ENCODE peak calls at places on chromosomes 4 and X, in four cellular contexts. One of them, this sample, is unnamed. For H3K4me1, the result is how much of the 10 kb centered on the place peaks cover.

GRCh38 chrX:78839711-78840110 is 92.2 kb downstream of the LPAR4 start:
- DNase-seq in cardiac muscle cell: no peak
- DNase-seq in hepatocyte: no peak
- DNase-seq in heart left ventricle: no peak
- DNase-seq in this sample: no peak

GRCh38 chr4:100269446-100269845 is 79.2 kb upstream of the DDIT4L start:
- DNase-seq in cardiac muscle cell: no peak
- DNase-seq in hepatocyte: no peak
- DNase-seq in heart left ventricle: no peak
- DNase-seq in this sample: no peak

GRCh38 chr4:109440948-109441347 is 7.3 kb downstream of the SEC24B start:
- DNase-seq in cardiac muscle cell: no peak
- DNase-seq in hepatocyte: no peak
- DNase-seq in heart left ventricle: no peak
- DNase-seq in this sample: no peak

GRCh38 chr4:17447675-17448298 is 64.1 kb downstream of the QDPR start:
- DNase-seq in cardiac muscle cell: peak
- DNase-seq in hepatocyte: peak
- DNase-seq in heart left ventricle: no peak
- DNase-seq in this sample: no peak

GRCh38 chr4:3041192-3042142 is 32.9 kb downstream of the HTT-AS start:
- DNase-seq in cardiac muscle cell: no peak
- DNase-seq in hepatocyte: no peak
- DNase-seq in heart left ventricle: peak
- DNase-seq in this sample: peak

GRCh38 chr4:108360857-108361820 is 192.4 kb upstream of the LEF1 start:
- DNase-seq in cardiac muscle cell: peak
- DNase-seq in hepatocyte: peak
- DNase-seq in heart left ventricle: no peak
- DNase-seq in this sample: no peak

GRCh38 chr4:74840931-74841330 is 46.6 kb upstream of the BTC start:
- DNase-seq in cardiac muscle cell: no peak
- DNase-seq in hepatocyte: no peak
- DNase-seq in heart left ventricle: no peak
- DNase-seq in this sample: no peak

GRCh38 chr4:22478426-22478825 is 37.4 kb downstream of the ADGRA3 start:
- DNase-seq in cardiac muscle cell: no peak
- DNase-seq in hepatocyte: no peak
- DNase-seq in heart left ventricle: no peak
- DNase-seq in this sample: no peak

GRCh38 chrX:21606037-21606436 is 52.1 kb downstream of the KLHL34 start:
- DNase-seq in cardiac muscle cell: no peak
- DNase-seq in hepatocyte: no peak
- DNase-seq in heart left ventricle: no peak
- DNase-seq in this sample: no peak

GRCh38 chrX:3526084-3526483 is 179.6 kb upstream of the MXRA5 start:
- DNase-seq in cardiac muscle cell: no peak
- DNase-seq in hepatocyte: no peak
- DNase-seq in heart left ventricle: no peak
- DNase-seq in this sample: peak

GRCh38 chr4:150510176-150510875 is 71.6 kb upstream of the MAB21L2 start:
- DNase-seq in cardiac muscle cell: no peak
- DNase-seq in hepatocyte: no peak
- DNase-seq in heart left ventricle: no peak
- DNase-seq in this sample: no peak

GRCh38 chr4:169116270-169116901 is 106.3 kb upstream of the CBR4 start:
- DNase-seq in cardiac muscle cell: no peak
- DNase-seq in hepatocyte: no peak
- DNase-seq in heart left ventricle: no peak
- DNase-seq in this sample: no peak

GRCh38 chrX:24956828-24957227 is 58.9 kb downstream of the ARX start:
- DNase-seq in cardiac muscle cell: no peak
- DNase-seq in hepatocyte: no peak
- DNase-seq in heart left ventricle: no peak
- DNase-seq in this sample: no peak

GRCh38 chrX:125306335-125306866 is 13.3 kb upstream of the TEX13C start:
- DNase-seq in cardiac muscle cell: no peak
- DNase-seq in hepatocyte: no peak
- DNase-seq in heart left ventricle: no peak
- DNase-seq in this sample: no peak

GRCh38 chrX:30971761-30972603 is 82.9 kb upstream of the TAB3 start:
- DNase-seq in cardiac muscle cell: peak
- DNase-seq in hepatocyte: peak
- DNase-seq in heart left ventricle: no peak
- DNase-seq in this sample: peak

GRCh38 chr4:80215449-80216052 is 18.2 kb downstream of the PRDM8 start:
- DNase-seq in cardiac muscle cell: peak
- DNase-seq in hepatocyte: peak
- DNase-seq in heart left ventricle: no peak
- DNase-seq in this sample: no peak

GRCh38 chrX:9885150-9885549 is 82.0 kb upstream of the CLDN34 start:
- DNase-seq in cardiac muscle cell: peak
- DNase-seq in hepatocyte: peak
- DNase-seq in heart left ventricle: peak
- DNase-seq in this sample: peak

GRCh38 chr4:145870155-145871020 is 68.2 kb downstream of the ZNF827 start:
- DNase-seq in cardiac muscle cell: no peak
- DNase-seq in hepatocyte: no peak
- DNase-seq in heart left ventricle: no peak
- DNase-seq in this sample: no peak

GRCh38 chr4:121655320-121656268 is 41.2 kb downstream of the ANXA5 start:
- DNase-seq in cardiac muscle cell: no peak
- DNase-seq in hepatocyte: no peak
- DNase-seq in heart left ventricle: no peak
- DNase-seq in this sample: no peak

GRCh38 chr4:145957307-145957706 is 18.7 kb upstream of the ZNF827 start:
- DNase-seq in cardiac muscle cell: no peak
- DNase-seq in hepatocyte: no peak
- DNase-seq in heart left ventricle: no peak
- DNase-seq in this sample: no peak

GRCh38 chr4:17578482-17578891 is 1.5 kb downstream of the LAP3 start:
- DNase-seq in cardiac muscle cell: no peak
- DNase-seq in hepatocyte: no peak
- DNase-seq in heart left ventricle: no peak
- DNase-seq in this sample: no peak

GRCh38 chr4:76182463-76182862 is 31.2 kb downstream of the SCARB2 start:
- DNase-seq in cardiac muscle cell: no peak
- DNase-seq in hepatocyte: no peak
- DNase-seq in heart left ventricle: no peak
- DNase-seq in this sample: no peak

GRCh38 chrX:103360092-103360491 is 3.8 kb downstream of the TCEAL9 start:
- DNase-seq in cardiac muscle cell: peak
- DNase-seq in hepatocyte: no peak
- DNase-seq in heart left ventricle: no peak
- DNase-seq in this sample: no peak

GRCh38 chr4:181659202-181659601 is 584.0 kb upstream of the TENM3 start:
- DNase-seq in cardiac muscle cell: no peak
- DNase-seq in hepatocyte: no peak
- DNase-seq in heart left ventricle: no peak
- DNase-seq in this sample: no peak

GRCh38 chr4:25552580-25553271 is 102.9 kb upstream of the SLC34A2 start:
- DNase-seq in cardiac muscle cell: no peak
- DNase-seq in hepatocyte: no peak
- DNase-seq in heart left ventricle: no peak
- DNase-seq in this sample: no peak

GRCh38 chr4:24793219-24794005 is 2.0 kb upstream of the SOD3 start:
- DNase-seq in cardiac muscle cell: peak
- DNase-seq in hepatocyte: no peak
- DNase-seq in heart left ventricle: no peak
- DNase-seq in this sample: no peak

GRCh38 chr4:145735330-145735638 is 55.3 kb downstream of the C4orf51 start:
- DNase-seq in cardiac muscle cell: peak
- DNase-seq in hepatocyte: peak
- DNase-seq in heart left ventricle: no peak
- DNase-seq in this sample: no peak

GRCh38 chr4:4402966-4403365 is 16.1 kb downstream of the NSG1 start:
- DNase-seq in cardiac muscle cell: no peak
- DNase-seq in hepatocyte: no peak
- DNase-seq in heart left ventricle: no peak
- DNase-seq in this sample: no peak

GRCh38 chr4:129323630-129324029 is 227.7 kb downstream of the C4orf33 start:
- DNase-seq in cardiac muscle cell: no peak
- DNase-seq in hepatocyte: no peak
- DNase-seq in heart left ventricle: no peak
- DNase-seq in this sample: no peak

GRCh38 chr4:1401409-1402020 is 4.7 kb downstream of the NKX1-1 start:
- DNase-seq in cardiac muscle cell: no peak
- DNase-seq in hepatocyte: peak
- DNase-seq in heart left ventricle: peak
- DNase-seq in this sample: no peak

GRCh38 chr4:67931256-67931655 is 32.0 kb downstream of the TMPRSS11A start:
- DNase-seq in cardiac muscle cell: no peak
- DNase-seq in hepatocyte: no peak
- DNase-seq in heart left ventricle: no peak
- DNase-seq in this sample: no peak

GRCh38 chr4:120918788-120919187 is 3.7 kb downstream of the PRDM5 start:
- DNase-seq in cardiac muscle cell: no peak
- DNase-seq in hepatocyte: no peak
- DNase-seq in heart left ventricle: peak
- DNase-seq in this sample: peak

GRCh38 chr4:11954093-11954492 is 525.4 kb upstream of the HS3ST1 start:
- DNase-seq in cardiac muscle cell: peak
- DNase-seq in hepatocyte: peak
- DNase-seq in heart left ventricle: no peak
- DNase-seq in this sample: no peak
- TF ChIP-seq CTCF in cardiac muscle cell: peak
- TF ChIP-seq CTCF in hepatocyte: peak
- TF ChIP-seq CTCF in heart left ventricle: no peak
- TF ChIP-seq CTCF in this sample: peak

DNA sequence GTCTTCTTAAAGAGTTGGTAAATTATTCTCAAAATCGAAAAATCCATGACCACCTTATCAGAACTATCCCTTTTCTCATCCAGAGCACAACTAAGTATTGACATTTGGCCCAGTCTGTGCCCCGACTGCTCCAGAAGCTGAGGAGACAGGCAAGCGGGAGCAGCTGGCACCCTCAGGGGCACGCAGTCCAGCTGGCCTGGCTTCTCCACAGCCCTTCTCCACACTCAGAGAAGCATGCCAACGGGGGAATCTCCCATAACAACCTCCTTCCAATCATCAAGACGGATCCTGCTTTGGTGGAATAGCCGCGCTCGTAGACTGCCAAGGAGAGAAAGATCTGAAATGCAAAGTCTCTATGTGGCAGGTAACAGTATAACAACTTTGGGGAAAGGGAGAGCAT is 85.5 kb downstream of the AFAP1 start:
- DNase-seq in cardiac muscle cell: no peak
- DNase-seq in hepatocyte: no peak
- DNase-seq in heart left ventricle: no peak
- DNase-seq in this sample: no peak
- H3K4me1 ChIP-seq in cardiac muscle cell: under half
- H3K4me1 ChIP-seq in hepatocyte: under half
- H3K4me1 ChIP-seq in heart left ventricle: under half
- H3K4me1 ChIP-seq in this sample: under half

GRCh38 chr4:186061919-186062318 is 7.0 kb upstream of the TLR3 start:
- DNase-seq in cardiac muscle cell: no peak
- DNase-seq in hepatocyte: no peak
- DNase-seq in heart left ventricle: no peak
- DNase-seq in this sample: no peak

GRCh38 chr4:186072516-186072915 is 3.6 kb downstream of the TLR3 start:
- DNase-seq in cardiac muscle cell: no peak
- DNase-seq in hepatocyte: no peak
- DNase-seq in heart left ventricle: no peak
- DNase-seq in this sample: no peak

GRCh38 chr4:186068581-186069402 is at the start of gene TLR3:
- DNase-seq in cardiac muscle cell: no peak
- DNase-seq in hepatocyte: no peak
- DNase-seq in heart left ventricle: no peak
- DNase-seq in this sample: no peak

GRCh38 chr4:186069734-186070133 is 778 bp downstream of the TLR3 start:
- DNase-seq in cardiac muscle cell: no peak
- DNase-seq in hepatocyte: no peak
- DNase-seq in heart left ventricle: no peak
- DNase-seq in this sample: no peak

DNA sequence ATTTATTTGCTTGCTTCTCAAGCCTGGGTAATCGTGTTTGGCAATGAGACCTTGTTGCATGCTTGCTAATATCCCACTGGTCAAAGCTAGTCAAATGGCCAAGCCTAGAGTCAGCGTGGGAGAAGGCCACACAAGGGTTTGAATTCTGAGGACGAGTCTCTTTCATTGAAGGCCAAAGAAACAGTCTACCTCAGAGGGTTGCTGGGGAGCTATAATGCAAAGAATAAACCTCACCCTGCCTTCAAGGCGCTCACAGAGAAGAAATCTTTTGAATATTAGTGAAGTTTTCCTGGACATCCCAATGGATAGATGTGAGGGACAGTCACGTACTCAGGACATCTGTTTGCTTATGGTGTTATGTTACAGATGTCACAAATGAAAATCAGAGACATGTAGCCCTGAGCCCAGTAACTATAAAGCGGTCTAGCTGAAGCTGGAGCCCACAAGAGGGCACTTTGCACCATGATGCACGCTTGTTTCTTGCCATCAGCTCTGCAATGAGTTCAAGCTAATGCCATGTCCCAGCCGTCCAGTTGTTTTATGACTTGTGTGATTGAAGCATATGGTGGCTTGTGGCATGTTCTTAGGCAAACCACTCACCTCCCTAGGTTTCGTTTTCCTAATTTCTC is 1.1 kb upstream of the TLR3 start:
- DNase-seq in cardiac muscle cell: peak
- DNase-seq in hepatocyte: peak
- DNase-seq in heart left ventricle: no peak
- DNase-seq in this sample: peak
- TF ChIP-seq CTCF in cardiac muscle cell: peak
- TF ChIP-seq CTCF in hepatocyte: peak
- TF ChIP-seq CTCF in heart left ventricle: peak
- TF ChIP-seq CTCF in this sample: peak

GRCh38 chr4:184380707-184381106 is 93.6 kb downstream of the IRF2 start:
- DNase-seq in cardiac muscle cell: no peak
- DNase-seq in hepatocyte: no peak
- DNase-seq in heart left ventricle: no peak
- DNase-seq in this sample: no peak
- H3K4me1 ChIP-seq in cardiac muscle cell: under half
- H3K4me1 ChIP-seq in hepatocyte: under half
- H3K4me1 ChIP-seq in heart left ventricle: under half
- H3K4me1 ChIP-seq in this sample: under half

This sample was measured in heart right ventricle.